ENCODE peak calls at places on chromosomes 1 and 21, in eight cellular contexts. Z is heart right ventricle, M is esophagus squamous epithelium, B is lung, V is right lobe of liver, T is neural progenitor cell, S is epithelial cell of prostate, F is AG04450. Y is an unnamed sample.

GRCh38 chr21:33817663-33818433 is 97.8 kb downstream of the ATP5PO start:
- DNase-seq in Z (no peak), M (no peak), B (no peak), V (no peak), T (peak), S (no peak), F (no peak), Y (no peak)

GRCh38 chr1:54453089-54453488 is 46.9 kb upstream of the SSBP3 start:
- DNase-seq in Z (no peak), M (no peak), B (no peak), V (no peak), T (no peak), S (no peak), F (no peak), Y (no peak)

GRCh38 chr1:924619-925323 is 1.0 kb downstream of the SAMD11 start:
- DNase-seq in Z (no peak), M (no peak), B (no peak), V (no peak), T (peak), S (no peak), F (no peak), Y (no peak)

GRCh38 chr1:22420456-22421053 is 31.1 kb upstream of the ZBTB40 start:
- DNase-seq in Z (peak), M (no peak), B (peak), V (peak), T (peak), S (no peak), F (peak), Y (peak)

GRCh38 chr1:184075040-184076029 is 23.8 kb downstream of the TSEN15 start:
- DNase-seq in Z (peak), M (no peak), B (no peak), V (no peak), T (peak), S (no peak), F (no peak), Y (no peak)

GRCh38 chr21:43712268-43712942 is 6.5 kb upstream of the PDXK start:
- DNase-seq in Z (no peak), M (no peak), B (peak), V (no peak), T (no peak), S (peak), F (no peak), Y (no peak)

GRCh38 chr1:177830531-177830930 is 139.3 kb downstream of the SEC16B start:
- DNase-seq in Z (no peak), M (no peak), B (no peak), V (no peak), T (no peak), S (no peak), F (no peak), Y (no peak)

GRCh38 chr1:173863224-173864151 is 4.3 kb downstream of the GAS5 start:
- DNase-seq in Z (no peak), M (no peak), B (no peak), V (no peak), T (no peak), S (no peak), F (no peak), Y (no peak)

GRCh38 chr1:34851431-34852105 is 8.0 kb downstream of the SMIM12 start:
- DNase-seq in Z (peak), M (no peak), B (no peak), V (peak), T (no peak), S (no peak), F (no peak), Y (no peak)

GRCh38 chr1:68479501-68479900 is 17.4 kb downstream of the DEPDC1 start:
- DNase-seq in Z (no peak), M (no peak), B (no peak), V (no peak), T (no peak), S (no peak), F (no peak), Y (no peak)

GRCh38 chr1:227559926-227560325 is 3.4 kb upstream of the ZNF678 start:
- DNase-seq in Z (no peak), M (no peak), B (no peak), V (no peak), T (no peak), S (no peak), F (no peak), Y (no peak)

GRCh38 chr1:63746129-63746864 is 27.5 kb upstream of the ROR1 start:
- DNase-seq in Z (no peak), M (no peak), B (no peak), V (no peak), T (peak), S (peak), F (peak), Y (no peak)

GRCh38 chr1:98949606-98950005 is 55.1 kb downstream of the PLPPR5 start:
- DNase-seq in Z (no peak), M (no peak), B (no peak), V (no peak), T (peak), S (no peak), F (no peak), Y (no peak)

GRCh38 chr1:13792429-13792828 is 92.4 kb downstream of the PRDM2 start:
- DNase-seq in Z (no peak), M (no peak), B (no peak), V (no peak), T (no peak), S (no peak), F (no peak), Y (no peak)

GRCh38 chr21:40555129-40555528 is 291.8 kb downstream of the DSCAM start:
- DNase-seq in Z (no peak), M (no peak), B (no peak), V (no peak), T (no peak), S (no peak), F (no peak), Y (no peak)

GRCh38 chr1:197725044-197725443 is 50.2 kb downstream of the DENND1B start:
- DNase-seq in Z (no peak), M (no peak), B (no peak), V (no peak), T (peak), S (no peak), F (no peak), Y (no peak)

GRCh38 chr1:91582431-91582921 is 81.8 kb downstream of the CDC7 start:
- DNase-seq in Z (no peak), M (no peak), B (no peak), V (no peak), T (no peak), S (peak), F (peak), Y (no peak)

GRCh38 chr1:94858276-94858675 is 38.1 kb downstream of the SLC44A3 start:
- DNase-seq in Z (no peak), M (no peak), B (peak), V (no peak), T (no peak), S (no peak), F (no peak), Y (no peak)

GRCh38 chr1:89890085-89890754 is 69.4 kb downstream of the LRRC8D start:
- DNase-seq in Z (no peak), M (no peak), B (no peak), V (no peak), T (no peak), S (peak), F (no peak), Y (no peak)

GRCh38 chr1:3347257-3348020 is 107.0 kb upstream of the ARHGEF16 start:
- DNase-seq in Z (no peak), M (no peak), B (no peak), V (no peak), T (no peak), S (no peak), F (no peak), Y (no peak)

GRCh38 chr1:3344395-3344794 is 110.1 kb upstream of the ARHGEF16 start:
- DNase-seq in Z (no peak), M (no peak), B (no peak), V (no peak), T (no peak), S (no peak), F (no peak), Y (no peak)

GRCh38 chr1:3348196-3348865 is 106.1 kb upstream of the ARHGEF16 start:
- DNase-seq in Z (peak), M (no peak), B (no peak), V (no peak), T (no peak), S (no peak), F (no peak), Y (no peak)

GRCh38 chr1:3345792-3346191 is 108.7 kb upstream of the ARHGEF16 start:
- DNase-seq in Z (no peak), M (no peak), B (no peak), V (no peak), T (no peak), S (no peak), F (no peak), Y (no peak)

GRCh38 chr1:3346478-3346877 is 108.0 kb upstream of the ARHGEF16 start:
- DNase-seq in Z (no peak), M (no peak), B (no peak), V (no peak), T (no peak), S (no peak), F (no peak), Y (no peak)
- H3K27ac ChIP-seq in Z (peak), M (no peak), B (no peak), V (no peak), T (no peak), S (no peak), F (no peak), Y (no peak)

GRCh38 chr1:202578565-202578964 is 131.7 kb downstream of the SYT2 start:
- DNase-seq in Z (no peak), M (no peak), B (no peak), V (no peak), T (no peak), S (no peak), F (no peak), Y (no peak)
- H3K27ac ChIP-seq in Z (no peak), M (peak), B (no peak), V (no peak), T (peak), S (peak), F (peak), Y (no peak)

GRCh38 chr1:225746361-225747179 is 31.1 kb upstream of the SRP9 start:
- DNase-seq in Z (peak), M (no peak), B (peak), V (peak), T (peak), S (no peak), F (peak), Y (peak)
- H3K27ac ChIP-seq in Z (peak), M (peak), B (peak), V (peak), T (peak), S (peak), F (peak), Y (peak)

GRCh38 chr1:206501881-206502280 is 5.5 kb upstream of the RASSF5 start:
- DNase-seq in Z (no peak), M (no peak), B (no peak), V (peak), T (no peak), S (no peak), F (no peak), Y (no peak)
- H3K27ac ChIP-seq in Z (no peak), M (peak), B (peak), V (peak), T (no peak), S (no peak), F (peak), Y (peak)

GRCh38 chr1:86504130-86504479 is 35.4 kb downstream of the CLCA1 start:
- DNase-seq in Z (peak), M (no peak), B (peak), V (no peak), T (peak), S (no peak), F (no peak), Y (no peak)

GRCh38 chr1:86500731-86501130 is 32.0 kb downstream of the CLCA1 start:
- DNase-seq in Z (no peak), M (no peak), B (no peak), V (no peak), T (no peak), S (no peak), F (no peak), Y (no peak)

GRCh38 chr1:86503477-86504129 is 34.9 kb downstream of the CLCA1 start:
- DNase-seq in Z (peak), M (no peak), B (peak), V (peak), T (peak), S (no peak), F (peak), Y (no peak)

GRCh38 chr1:86504895-86505625 is 36.3 kb downstream of the CLCA1 start:
- DNase-seq in Z (no peak), M (no peak), B (no peak), V (no peak), T (no peak), S (peak), F (no peak), Y (no peak)

GRCh38 chr1:86502721-86503430 is 34.1 kb downstream of the CLCA1 start:
- DNase-seq in Z (peak), M (no peak), B (no peak), V (no peak), T (peak), S (peak), F (no peak), Y (peak)
- H3K27ac ChIP-seq in Z (peak), M (peak), B (no peak), V (no peak), T (no peak), S (peak), F (no peak), Y (peak)

DNA sequence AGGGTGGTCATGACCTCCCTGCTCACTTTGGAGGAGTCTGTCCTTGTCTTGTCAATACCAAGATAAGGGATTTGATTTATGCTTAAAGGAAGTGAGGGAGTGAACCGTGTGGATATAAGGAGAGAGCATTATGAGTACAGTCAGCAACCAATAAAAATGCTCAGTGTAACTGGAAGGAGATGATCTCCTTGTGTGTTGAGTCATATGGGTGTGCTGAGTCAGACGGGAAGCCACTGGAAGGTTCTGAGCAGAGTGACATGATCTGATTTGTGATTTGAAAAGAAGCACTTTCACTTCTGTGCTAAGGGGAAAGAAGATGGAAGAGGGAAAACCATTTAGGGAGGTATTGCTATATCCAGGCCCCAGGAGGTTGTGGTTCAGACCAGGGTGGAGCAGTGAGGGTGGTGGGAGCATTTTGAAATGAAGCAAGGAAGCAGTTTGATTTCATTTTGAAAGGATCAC is 2.5 kb upstream of the BCL10 start:
- DNase-seq in Z (no peak), M (no peak), B (no peak), V (no peak), T (no peak), S (peak), F (peak), Y (peak)
- H3K27ac ChIP-seq in Z (no peak), M (peak), B (peak), V (no peak), T (no peak), S (peak), F (peak), Y (peak)

GRCh38 chr1:77416692-77417450 is 135.1 kb downstream of the AK5 start:
- DNase-seq in Z (no peak), M (no peak), B (no peak), V (no peak), T (peak), S (no peak), F (no peak), Y (no peak)

GRCh38 chr1:77424236-77424635 is 142.4 kb downstream of the AK5 start:
- DNase-seq in Z (no peak), M (no peak), B (no peak), V (no peak), T (no peak), S (no peak), F (peak), Y (no peak)

GRCh38 chr1:77421504-77422233 is 139.8 kb downstream of the AK5 start:
- DNase-seq in Z (no peak), M (no peak), B (no peak), V (no peak), T (no peak), S (no peak), F (no peak), Y (no peak)
- H3K27ac ChIP-seq in Z (no peak), M (no peak), B (no peak), V (no peak), T (no peak), S (no peak), F (no peak), Y (no peak)

GRCh38 chr1:28056129-28056925 is 32.1 kb downstream of the EYA3 start:
- DNase-seq in Z (no peak), M (no peak), B (peak), V (no peak), T (no peak), S (no peak), F (no peak), Y (no peak)

GRCh38 chr1:28064064-28064463 is 24.3 kb downstream of the EYA3 start:
- DNase-seq in Z (no peak), M (no peak), B (no peak), V (no peak), T (no peak), S (no peak), F (no peak), Y (no peak)

GRCh38 chr1:28062806-28063205 is 25.6 kb downstream of the EYA3 start:
- DNase-seq in Z (no peak), M (no peak), B (no peak), V (no peak), T (no peak), S (no peak), F (no peak), Y (no peak)

GRCh38 chr1:28058971-28059878 is 29.2 kb downstream of the EYA3 start:
- DNase-seq in Z (no peak), M (no peak), B (no peak), V (no peak), T (no peak), S (no peak), F (no peak), Y (no peak)

GRCh38 chr1:28058168-28058567 is 30.2 kb downstream of the EYA3 start:
- DNase-seq in Z (no peak), M (no peak), B (no peak), V (no peak), T (no peak), S (no peak), F (no peak), Y (no peak)
- H3K27ac ChIP-seq in Z (no peak), M (no peak), B (no peak), V (no peak), T (no peak), S (no peak), F (no peak), Y (no peak)